ENCODE peak calls at places on chromosomes 13 and 19, in nine cellular contexts. I, A, X, W, L, N, J, G and Q are unnamed samples. For H3K36me3 and H3K4me1, the result is how much of the 10 kb centered on the place peaks cover.

GRCh38 chr19:33100894-33101644 is 20.1 kb downstream of the GPATCH1 start:
- DNase-seq in W (no peak), N (peak), I (no peak), A (no peak), L (no peak), G (no peak), X (no peak), J (no peak), Q (no peak)

GRCh38 chr13:110250258-110250891 is 56.6 kb downstream of the COL4A1 start:
- DNase-seq in X (no peak), L (peak), G (peak), I (no peak), W (no peak), N (no peak), A (no peak), J (no peak), Q (no peak)

GRCh38 chr13:80040219-80040976 is 300.5 kb downstream of the SPRY2 start:
- DNase-seq in X (no peak), L (peak), J (no peak), A (no peak), G (no peak), N (peak), W (no peak), I (no peak), Q (no peak)

GRCh38 chr13:39765801-39766463 is 110.5 kb downstream of the COG6 start:
- DNase-seq in A (peak), J (peak), X (peak), W (no peak), N (peak), I (peak), L (peak), G (peak), Q (peak)

GRCh38 chr13:28717170-28717569 is 1.6 kb downstream of the SLC46A3 start:
- DNase-seq in X (no peak), A (no peak), G (no peak), N (no peak), J (no peak), I (no peak), W (no peak), L (no peak), Q (no peak)

GRCh38 chr13:109795021-109795420 is 8.6 kb upstream of the IRS2 start:
- DNase-seq in I (no peak), X (no peak), A (no peak), N (no peak), L (peak), J (no peak), W (no peak), G (no peak), Q (no peak)

GRCh38 chr13:23921451-23921888 is 24.2 kb upstream of the C1QTNF9B start:
- DNase-seq in I (no peak), G (no peak), W (peak), N (peak), L (peak), X (peak), A (no peak), J (peak), Q (no peak)

GRCh38 chr13:50732712-50733111 is 110.8 kb downstream of the DLEU7 start:
- DNase-seq in A (no peak), J (no peak), G (no peak), L (no peak), X (no peak), W (no peak), N (no peak), I (no peak), Q (no peak)

GRCh38 chr19:15294591-15294990 is 37.7 kb downstream of the BRD4 start:
- DNase-seq in J (no peak), G (peak), L (no peak), N (no peak), A (no peak), I (no peak), X (no peak), W (no peak), Q (no peak)

GRCh38 chr13:98564204-98564603 is 12.7 kb downstream of the STK24 start:
- DNase-seq in N (no peak), A (no peak), L (no peak), X (no peak), I (no peak), J (no peak), G (no peak), W (no peak), Q (no peak)

GRCh38 chr13:97002581-97002980 is 8.3 kb upstream of the OXGR1 start:
- DNase-seq in N (no peak), W (no peak), I (no peak), X (no peak), L (no peak), A (no peak), G (no peak), J (no peak), Q (no peak)

GRCh38 chr19:46715620-46716012 is 1.3 kb downstream of the PRKD2 start:
- DNase-seq in G (no peak), W (no peak), N (no peak), X (peak), I (no peak), A (no peak), L (no peak), J (no peak), Q (peak)

GRCh38 chr13:79869326-79869725 is 388.4 kb downstream of the NDFIP2 start:
- DNase-seq in J (no peak), G (no peak), X (no peak), W (no peak), L (peak), I (no peak), A (no peak), N (no peak), Q (no peak)

GRCh38 chr19:55442372-55443044 is 592 bp downstream of the SHISA7 start:
- DNase-seq in X (peak), G (no peak), N (no peak), I (no peak), L (no peak), J (no peak), A (peak), W (no peak), Q (no peak)

GRCh38 chr19:10797541-10798256 is 38.3 kb downstream of the TMED1 start:
- DNase-seq in W (no peak), N (no peak), G (no peak), A (no peak), J (no peak), X (no peak), L (no peak), I (no peak), Q (no peak)

GRCh38 chr19:17309962-17310461 is 649 bp downstream of the DDA1 start:
- DNase-seq in G (no peak), I (no peak), W (no peak), N (no peak), L (no peak), A (no peak), X (no peak), J (no peak), Q (no peak)

GRCh38 chr19:55210120-55210493 is 806 bp upstream of the PTPRH start:
- DNase-seq in I (no peak), N (no peak), G (no peak), W (no peak), X (no peak), J (no peak), L (peak), A (no peak), Q (no peak)

GRCh38 chr19:6238643-6239281 is 41.0 kb downstream of the MLLT1 start:
- DNase-seq in I (no peak), N (no peak), W (no peak), G (peak), A (peak), J (no peak), L (no peak), X (no peak), Q (peak)

GRCh38 chr13:93559718-93560117 is 333.1 kb downstream of the GPC6 start:
- DNase-seq in I (no peak), X (no peak), A (no peak), N (no peak), W (no peak), J (no peak), G (no peak), L (no peak), Q (no peak)

GRCh38 chr13:100124265-100124664 is 35.4 kb downstream of the PCCA start:
- DNase-seq in G (no peak), N (no peak), A (no peak), J (no peak), L (no peak), X (no peak), W (no peak), I (no peak), Q (no peak)

GRCh38 chr13:49561064-49561410 is 24.3 kb downstream of the RCBTB1 start:
- DNase-seq in G (peak), X (no peak), J (no peak), W (no peak), A (no peak), I (no peak), L (peak), N (no peak), Q (no peak)

GRCh38 chr13:46866150-46866549 is 30.7 kb downstream of the HTR2A start:
- DNase-seq in I (peak), W (no peak), G (peak), L (peak), X (peak), J (peak), A (no peak), N (peak), Q (peak)

GRCh38 chr13:40505196-40505595 is 161.2 kb downstream of the FOXO1 start:
- DNase-seq in G (no peak), A (no peak), J (no peak), I (no peak), X (no peak), L (no peak), N (no peak), W (no peak), Q (no peak)

GRCh38 chr19:49746206-49746958 is 16.7 kb downstream of the TSKS start:
- DNase-seq in N (peak), W (no peak), G (peak), I (peak), L (peak), J (peak), A (peak), X (peak), Q (peak)

GRCh38 chr13:114124921-114125320 is 7.5 kb downstream of the RASA3 start:
- DNase-seq in W (no peak), N (no peak), G (no peak), J (no peak), A (no peak), L (no peak), X (no peak), I (no peak), Q (no peak)

GRCh38 chr13:75481176-75482069 is 546 bp downstream of the TBC1D4 start:
- DNase-seq in N (peak), L (peak), J (peak), I (peak), X (peak), A (peak), W (peak), G (peak), Q (peak)

GRCh38 chr19:13692096-13692495 is 72.2 kb upstream of the MRI1 start:
- DNase-seq in I (no peak), J (no peak), A (no peak), L (no peak), G (no peak), N (no peak), X (no peak), W (no peak), Q (no peak)

GRCh38 chr13:93900735-93901134 is 578.7 kb downstream of the DCT start:
- DNase-seq in I (no peak), X (no peak), L (no peak), J (no peak), W (no peak), G (no peak), N (no peak), A (no peak), Q (no peak)

GRCh38 chr13:112567161-112567862 is 20.6 kb downstream of the TUBGCP3 start:
- DNase-seq in N (no peak), I (no peak), J (no peak), G (no peak), W (no peak), L (no peak), X (no peak), A (no peak), Q (no peak)
- H3K4me3 ChIP-seq in N (no peak), I (no peak), J (no peak), G (no peak), W (no peak), L (no peak), X (no peak), A (no peak), Q (no peak)

GRCh38 chr19:18312021-18312534 is 10.8 kb downstream of the LSM4 start:
- DNase-seq in A (no peak), G (no peak), J (no peak), I (no peak), X (no peak), L (no peak), W (no peak), N (no peak), Q (no peak)
- H3K36me3 ChIP-seq in A (under half), G (under half), J (under half), I (half or more), X (under half), L (under half), W (half or more), N (under half), Q (half or more)

DNA sequence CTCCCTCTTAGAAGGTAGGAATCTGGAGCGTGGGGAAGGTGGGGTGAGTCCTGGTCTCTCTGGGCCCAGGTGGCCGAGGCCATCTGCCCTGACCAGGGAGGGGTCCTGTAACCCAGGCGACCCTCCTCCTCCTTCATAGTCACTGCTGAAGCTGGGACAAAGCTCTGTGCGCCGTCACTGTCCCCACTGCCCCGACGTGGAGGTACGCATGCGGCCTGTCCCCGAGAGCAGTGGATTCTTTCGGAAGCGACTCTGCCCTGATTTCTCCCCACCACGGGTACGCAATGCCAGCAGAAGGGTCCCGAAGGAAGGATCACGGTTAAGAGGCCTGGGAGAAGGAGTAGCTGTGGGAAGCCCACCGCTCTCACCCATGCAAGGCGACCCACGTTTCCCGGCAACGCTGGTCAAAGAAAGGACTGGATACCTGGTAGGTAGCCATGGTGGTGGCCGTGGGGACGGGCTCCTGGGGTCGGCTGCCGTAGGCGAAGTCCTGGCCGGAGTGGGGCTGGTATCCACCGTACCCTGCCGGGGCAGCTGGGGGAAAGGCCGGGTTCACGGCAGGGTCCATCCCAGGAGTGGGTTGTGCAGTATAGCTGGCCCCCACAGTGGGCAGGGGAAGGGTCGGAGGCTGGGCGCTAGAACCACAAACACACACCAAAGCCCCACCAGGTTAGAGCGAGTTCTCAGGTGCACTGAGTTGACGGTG is 34.3 kb downstream of the ZFR2 start:
- DNase-seq in L (no peak), W (no peak), G (no peak), A (no peak), N (no peak), I (no peak), X (no peak), J (no peak), Q (no peak)
- H3K4me1 ChIP-seq in L (under half), W (under half), G (under half), A (under half), N (under half), I (under half), X (under half), J (under half), Q (under half)

GRCh38 chr19:1007399-1007745 is 7.2 kb downstream of the GRIN3B start:
- DNase-seq in J (no peak), W (no peak), G (no peak), L (no peak), A (peak), N (no peak), X (no peak), I (no peak), Q (no peak)

GRCh38 chr19:1009043-1009975 is 9.1 kb downstream of the GRIN3B start:
- DNase-seq in L (no peak), A (peak), N (no peak), J (no peak), I (no peak), X (no peak), G (no peak), W (no peak), Q (no peak)

GRCh38 chr19:1006711-1007398 is 6.6 kb downstream of the GRIN3B start:
- DNase-seq in L (no peak), A (no peak), G (no peak), N (no peak), I (no peak), X (no peak), W (no peak), J (no peak), Q (no peak)

GRCh38 chr19:1008268-1009042 is 8.2 kb downstream of the GRIN3B start:
- DNase-seq in L (no peak), N (no peak), G (no peak), W (no peak), A (peak), I (no peak), J (no peak), X (no peak), Q (no peak)

DNA sequence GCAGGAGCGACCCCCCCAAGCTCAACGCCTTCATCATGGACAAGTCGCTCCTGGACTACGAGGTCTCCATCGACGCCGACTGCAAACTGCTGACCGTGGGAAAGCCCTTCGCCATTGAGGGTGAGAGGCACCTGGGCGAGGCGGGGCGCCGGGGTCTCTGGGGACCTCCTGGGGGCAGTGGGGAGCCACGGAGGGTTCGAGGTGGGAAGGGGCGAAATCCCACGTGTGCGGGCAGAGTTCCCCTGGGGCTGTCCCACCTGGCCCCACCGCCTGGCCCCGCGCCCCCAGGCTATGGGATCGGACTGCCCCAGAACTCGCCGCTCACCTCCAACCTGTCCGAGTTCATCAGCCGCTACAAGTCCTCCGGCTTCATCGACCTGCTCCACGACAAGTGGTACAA is 7.6 kb downstream of the GRIN3B start:
- DNase-seq in W (no peak), X (no peak), L (no peak), G (no peak), J (no peak), A (peak), I (no peak), N (no peak), Q (no peak)
- H3K4me3 ChIP-seq in W (no peak), X (no peak), L (no peak), G (no peak), J (no peak), A (no peak), I (no peak), N (no peak), Q (no peak)